ENCODE peak calls at places on chromosomes 4 and X, in five cellular contexts. G is lower lobe of right lung, M is BE2C, U is colonic mucosa, Q is tibial artery. A is an unnamed sample.

GRCh38 chrX:2404816-2405215 is 96.0 kb downstream of the DHRSX start:
- DNase-seq in G (no peak), M (peak; percentile 11), U (no peak), Q (no peak), A (no peak)

GRCh38 chrX:96843566-96843965 is 40.1 kb upstream of the RPA4 start:
- DNase-seq in G (no peak), M (no peak), U (no peak), Q (no peak), A (peak; percentile 16)

GRCh38 chr4:56038763-56039162 is 90.0 kb downstream of the CEP135 start:
- DNase-seq in G (no peak), M (peak; percentile 39), U (no peak), Q (no peak), A (no peak)

GRCh38 chrX:14697453-14697852 is 168.1 kb downstream of the GLRA2 start:
- DNase-seq in G (no peak), M (peak; percentile 62), U (peak; percentile 46), Q (no peak), A (peak; percentile 18)

GRCh38 chrX:129650183-129650689 is 4.5 kb downstream of the APLN start:
- DNase-seq in G (no peak), M (no peak), U (no peak), Q (no peak), A (no peak)

GRCh38 chrX:372856-373640 is 13.7 kb downstream of the PPP2R3B start:
- DNase-seq in G (no peak), M (no peak), U (no peak), Q (no peak), A (no peak)

GRCh38 chrX:103155201-103155600 is 59.7 kb upstream of the BEX4 start:
- DNase-seq in G (no peak), M (no peak), U (no peak), Q (no peak), A (no peak)

GRCh38 chrX:154734101-154734781 is 16.6 kb downstream of the GAB3 start:
- DNase-seq in G (peak; percentile 59), M (no peak), U (no peak), Q (peak; percentile 72), A (no peak)

GRCh38 chrX:102745513-102746133 is 25.1 kb downstream of the GPRASP3 start:
- DNase-seq in G (peak; percentile 25), M (no peak), U (no peak), Q (no peak), A (no peak)

GRCh38 chr4:129384974-129385373 is 289.0 kb downstream of the C4orf33 start:
- DNase-seq in G (no peak), M (no peak), U (no peak), Q (no peak), A (no peak)

GRCh38 chrX:21487832-21488231 is 113.6 kb downstream of the CNKSR2 start:
- DNase-seq in G (no peak), M (no peak), U (peak; percentile 16), Q (no peak), A (no peak)

DNA sequence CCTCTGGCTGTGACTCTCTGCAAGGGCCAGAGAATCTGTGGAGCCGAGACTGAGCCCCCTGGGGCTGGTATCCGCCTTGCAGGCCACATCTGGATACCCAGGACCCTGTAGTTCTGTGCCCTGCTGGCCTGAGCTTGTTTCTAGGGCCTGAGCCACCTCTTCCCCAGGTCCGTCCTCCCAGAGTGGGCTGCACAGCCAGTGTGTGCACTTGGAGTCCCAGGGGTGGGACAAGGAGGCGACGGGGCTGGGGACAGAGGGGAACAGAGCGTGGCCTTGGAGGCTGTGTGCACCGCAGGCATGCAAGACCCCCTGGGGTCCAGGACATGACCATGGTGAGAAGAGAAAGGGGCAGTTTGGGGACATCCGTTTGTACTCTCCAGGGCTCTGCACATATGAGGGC is 105.5 kb downstream of the SORCS2 start:
- DNase-seq in G (no peak), M (no peak), U (no peak), Q (no peak), A (no peak)
- H3K4me1 ChIP-seq in G (peaks cover 7% of the 10 kb centered on the region), M (no peaks in the 10 kb centered on the region), U (no peaks in the 10 kb centered on the region), Q (peaks cover 3% of the 10 kb centered on the region), A (no peaks in the 10 kb centered on the region)

DNA sequence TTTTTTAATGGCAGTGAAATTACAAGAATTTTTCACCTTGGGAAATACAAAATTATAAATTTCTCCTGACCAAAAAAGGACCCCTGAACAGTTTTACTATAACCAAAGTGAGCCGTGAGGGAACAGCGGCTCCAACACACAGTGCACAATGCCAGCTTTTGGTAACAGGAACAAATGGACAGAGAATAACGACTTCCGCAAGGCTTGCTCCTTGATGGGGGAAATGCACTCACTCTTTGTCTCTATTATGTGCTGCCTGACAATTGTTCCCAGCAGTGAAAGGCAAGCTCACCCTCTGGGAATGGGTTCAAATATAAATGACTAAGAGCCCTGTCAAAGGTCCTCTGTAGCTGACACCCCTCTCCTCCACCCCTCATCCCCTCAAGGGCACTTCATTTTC is 325.9 kb upstream of the GALNT7 start:
- DNase-seq in G (no peak), M (no peak), U (no peak), Q (no peak), A (no peak)
- H3K4me1 ChIP-seq in G (no peaks in the 10 kb centered on the region), M (no peaks in the 10 kb centered on the region), U (no peaks in the 10 kb centered on the region), Q (no peaks in the 10 kb centered on the region), A (no peaks in the 10 kb centered on the region)

DNA sequence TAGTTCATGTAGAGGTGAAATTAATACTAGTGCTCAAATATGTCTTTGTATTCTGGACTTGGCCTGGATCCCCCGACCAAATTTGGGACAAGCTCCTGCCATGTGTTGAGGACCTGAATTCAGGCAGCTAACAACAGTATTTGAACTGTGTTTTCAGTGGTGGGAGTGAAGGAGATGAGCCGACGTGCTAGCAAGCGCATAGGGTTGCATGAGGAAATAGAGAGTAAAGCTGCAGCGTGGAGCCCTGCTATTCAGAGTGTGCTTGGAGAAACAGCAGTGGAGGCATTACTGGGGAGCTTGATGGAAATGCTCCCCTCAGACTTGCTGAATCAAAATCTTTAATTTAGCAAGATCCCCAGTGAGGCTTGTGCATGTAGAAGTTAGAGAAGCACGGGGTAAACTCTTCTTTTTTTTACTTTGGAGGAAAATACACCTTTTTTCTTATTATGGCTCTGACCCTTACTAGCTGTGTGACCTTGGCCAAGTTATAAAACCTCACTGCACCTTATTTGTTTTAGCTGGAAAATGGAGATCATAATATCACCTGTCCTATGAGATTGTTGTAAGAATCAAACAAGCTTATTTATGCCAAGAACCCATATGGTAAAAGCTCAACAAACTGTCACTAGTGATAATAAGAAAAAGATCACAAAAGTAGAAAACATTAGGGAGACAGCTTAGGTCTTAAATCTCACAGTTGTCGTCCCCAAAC is 126.5 kb downstream of the PTTG2 start:
- DNase-seq in G (no peak), M (no peak), U (no peak), Q (no peak), A (no peak)
- H3K4me1 ChIP-seq in G (no peaks in the 10 kb centered on the region), M (peaks cover 29% of the 10 kb centered on the region), U (no peaks in the 10 kb centered on the region), Q (no peaks in the 10 kb centered on the region), A (no peaks in the 10 kb centered on the region)

GRCh38 chr4:173242466-173243250 is 74.0 kb downstream of the GALNT7 start:
- DNase-seq in G (no peak), M (no peak), U (no peak), Q (no peak), A (no peak)
- H3K4me1 ChIP-seq in G (no peaks in the 10 kb centered on the region), M (no peaks in the 10 kb centered on the region), U (no peaks in the 10 kb centered on the region), Q (no peaks in the 10 kb centered on the region), A (peaks cover 7% of the 10 kb centered on the region)

GRCh38 chr4:119139316-119139715 is 3.7 kb downstream of the MYOZ2 start:
- DNase-seq in G (no peak), M (no peak), U (no peak), Q (no peak), A (no peak)

GRCh38 chr4:119135721-119136121 is at the start of gene MYOZ2:
- DNase-seq in G (no peak), M (no peak), U (no peak), Q (no peak), A (no peak)

GRCh38 chr4:119136541-119136940 is 909 bp downstream of the MYOZ2 start:
- DNase-seq in G (no peak), M (no peak), U (no peak), Q (no peak), A (no peak)

GRCh38 chr4:119139822-119140252 is 4.2 kb downstream of the MYOZ2 start:
- DNase-seq in G (no peak), M (no peak), U (no peak), Q (no peak), A (no peak)

DNA sequence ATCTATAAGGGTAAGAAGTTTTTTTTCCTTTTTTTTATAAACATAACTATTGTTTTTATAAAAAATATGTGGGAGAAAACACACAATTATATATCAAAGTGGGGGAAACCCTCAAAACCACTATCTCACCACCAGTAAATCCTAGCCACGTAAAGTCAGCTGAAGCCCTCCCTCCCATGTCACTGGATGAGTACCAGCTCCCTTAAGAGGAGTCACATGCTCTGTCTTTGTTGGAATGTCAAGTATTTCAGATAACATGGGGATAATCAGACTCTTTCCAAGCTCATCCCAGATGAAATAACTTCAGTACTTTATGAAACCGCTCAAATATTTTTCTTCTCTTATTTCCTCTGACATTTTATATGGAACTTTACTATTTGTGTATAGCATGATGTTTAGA is 2.4 kb downstream of the MYOZ2 start:
- DNase-seq in G (no peak), M (no peak), U (no peak), Q (no peak), A (no peak)
- H3K4me1 ChIP-seq in G (peaks cover 12% of the 10 kb centered on the region), M (no peaks in the 10 kb centered on the region), U (no peaks in the 10 kb centered on the region), Q (no peaks in the 10 kb centered on the region), A (no peaks in the 10 kb centered on the region)

DNA sequence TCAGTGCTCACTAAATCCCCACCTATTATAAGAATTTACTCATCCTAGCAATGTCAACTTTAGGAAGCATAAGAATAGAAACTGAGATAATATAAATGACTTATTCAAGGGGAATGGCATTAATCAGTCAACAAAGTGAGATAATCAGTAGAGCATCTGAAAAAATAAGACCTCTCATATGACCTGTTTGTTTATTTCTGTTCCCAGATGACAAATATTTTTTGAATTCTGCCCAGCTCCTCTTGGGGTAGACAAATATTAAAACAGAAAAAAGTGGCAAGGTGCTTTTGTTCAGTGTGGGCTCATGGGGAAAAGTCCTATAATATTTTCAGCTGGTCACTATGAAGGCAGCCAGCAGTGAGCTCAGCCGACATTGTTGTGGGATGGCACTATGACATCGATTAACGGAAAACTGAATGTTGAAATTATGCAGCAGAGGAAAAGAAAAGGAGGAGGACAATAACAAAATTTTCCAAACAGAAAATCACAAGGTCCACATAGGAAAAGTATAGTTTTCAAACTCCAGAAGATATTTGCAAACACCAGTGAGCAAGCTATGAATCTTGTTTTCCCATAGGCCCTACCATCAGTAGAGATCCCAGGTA is 109.6 kb downstream of the ANXA3 start:
- DNase-seq in G (no peak), M (no peak), U (no peak), Q (no peak), A (no peak)
- H3K4me1 ChIP-seq in G (peaks cover 43% of the 10 kb centered on the region), M (no peaks in the 10 kb centered on the region), U (no peaks in the 10 kb centered on the region), Q (no peaks in the 10 kb centered on the region), A (no peaks in the 10 kb centered on the region)

DNA sequence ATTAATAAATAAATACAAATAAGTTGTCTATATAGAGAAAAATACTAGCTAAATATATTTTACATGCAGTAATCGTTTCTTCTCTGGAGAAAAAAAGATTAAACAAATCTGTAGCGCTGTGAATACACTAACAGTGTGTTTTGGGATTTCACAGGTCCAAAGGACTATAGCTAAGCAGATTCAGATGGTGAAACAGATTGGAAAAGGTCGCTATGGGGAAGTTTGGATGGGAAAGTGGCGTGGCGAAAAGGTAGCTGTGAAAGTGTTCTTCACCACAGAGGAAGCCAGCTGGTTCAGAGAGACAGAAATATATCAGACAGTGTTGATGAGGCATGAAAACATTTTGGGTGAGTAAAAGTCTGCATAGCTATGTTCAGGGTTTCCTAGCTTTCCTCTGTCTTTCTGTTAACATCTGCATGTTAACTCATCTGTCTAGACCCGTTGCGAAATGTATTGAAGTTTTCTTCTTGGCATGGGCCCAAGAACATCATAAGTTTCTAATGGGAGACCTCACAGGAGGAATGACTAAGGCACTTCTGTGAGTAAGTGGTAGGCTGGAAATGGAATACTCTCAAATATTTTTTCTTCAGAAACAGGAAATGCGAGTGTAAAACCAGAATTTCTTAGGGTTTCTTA is 372.1 kb downstream of the BMPR1B start:
- DNase-seq in G (no peak), M (no peak), U (peak; percentile 29), Q (no peak), A (no peak)
- H3K4me1 ChIP-seq in G (no peaks in the 10 kb centered on the region), M (peaks cover 3% of the 10 kb centered on the region), U (no peaks in the 10 kb centered on the region), Q (no peaks in the 10 kb centered on the region), A (no peaks in the 10 kb centered on the region)

GRCh38 chr4:2856266-2856665 is 12.6 kb downstream of the ADD1 start:
- DNase-seq in G (no peak), M (no peak), U (no peak), Q (no peak), A (no peak)
- H3K4me1 ChIP-seq in G (peaks cover 94% of the 10 kb centered on the region), M (no peaks in the 10 kb centered on the region), U (peaks cover 37% of the 10 kb centered on the region), Q (no peaks in the 10 kb centered on the region), A (peaks cover 1% of the 10 kb centered on the region)

A was measured in iPS DF 6.9.